ENCODE peak calls at places on chromosome X, in five cellular contexts. One of them, this sample, is unnamed.

GRCh38 chrX:6377365-6377764 is 148.7 kb upstream of the NLGN4X start:
- DNase-seq in cardiac muscle cell: no peak
- DNase-seq in A549: no peak
- DNase-seq in IMR-90: no peak
- DNase-seq in mesothelial cell of epicardium: no peak
- DNase-seq in this sample: no peak

GRCh38 chrX:149511081-149511480 is 6.0 kb upstream of the IDS start:
- DNase-seq in IMR-90: peak; percentile 50
- DNase-seq in mesothelial cell of epicardium: no peak
- DNase-seq in A549: no peak
- DNase-seq in cardiac muscle cell: no peak
- DNase-seq in this sample: no peak

GRCh38 chrX:107008034-107008433 is 8.0 kb upstream of the MORC4 start:
- DNase-seq in IMR-90: no peak
- DNase-seq in cardiac muscle cell: no peak
- DNase-seq in mesothelial cell of epicardium: no peak
- DNase-seq in A549: no peak
- DNase-seq in this sample: no peak

GRCh38 chrX:9498236-9498635 is 33.4 kb downstream of the TBL1X start:
- DNase-seq in cardiac muscle cell: peak; percentile 60
- DNase-seq in IMR-90: peak; percentile 52
- DNase-seq in mesothelial cell of epicardium: no peak
- DNase-seq in A549: no peak
- DNase-seq in this sample: no peak

GRCh38 chrX:69088171-69088938 is 76.9 kb downstream of the PJA1 start:
- DNase-seq in IMR-90: peak; percentile 28
- DNase-seq in A549: no peak
- DNase-seq in cardiac muscle cell: no peak
- DNase-seq in mesothelial cell of epicardium: no peak
- DNase-seq in this sample: no peak

GRCh38 chrX:108044554-108045256 is at the start of gene VSIG1:
- DNase-seq in mesothelial cell of epicardium: no peak
- DNase-seq in A549: no peak
- DNase-seq in cardiac muscle cell: no peak
- DNase-seq in IMR-90: no peak
- DNase-seq in this sample: no peak

GRCh38 chrX:154448484-154448883 is 4.5 kb downstream of the FAM50A start:
- DNase-seq in mesothelial cell of epicardium: no peak
- DNase-seq in cardiac muscle cell: no peak
- DNase-seq in A549: no peak
- DNase-seq in IMR-90: no peak
- DNase-seq in this sample: no peak

GRCh38 chrX:13208281-13208935 is 111.4 kb downstream of the ATXN3L start:
- DNase-seq in cardiac muscle cell: no peak
- DNase-seq in A549: no peak
- DNase-seq in IMR-90: peak; percentile 16
- DNase-seq in mesothelial cell of epicardium: no peak
- DNase-seq in this sample: no peak

GRCh38 chrX:151753313-151754041 is 18.9 kb downstream of the CNGA2 start:
- DNase-seq in cardiac muscle cell: peak; percentile 73
- DNase-seq in IMR-90: peak; percentile 2
- DNase-seq in A549: peak; percentile 50
- DNase-seq in mesothelial cell of epicardium: peak; percentile 62
- DNase-seq in this sample: no peak

GRCh38 chrX:110915120-110915519 is 119.5 kb upstream of the CHRDL1 start:
- DNase-seq in IMR-90: peak; percentile 69
- DNase-seq in cardiac muscle cell: no peak
- DNase-seq in A549: no peak
- DNase-seq in mesothelial cell of epicardium: no peak
- DNase-seq in this sample: no peak

GRCh38 chrX:23344208-23344903 is 9.7 kb downstream of the PTCHD1 start:
- DNase-seq in IMR-90: no peak
- DNase-seq in mesothelial cell of epicardium: no peak
- DNase-seq in A549: no peak
- DNase-seq in cardiac muscle cell: no peak
- DNase-seq in this sample: no peak

GRCh38 chrX:82813671-82814078 is 694.4 kb upstream of the POU3F4 start:
- DNase-seq in cardiac muscle cell: no peak
- DNase-seq in A549: peak; percentile 22
- DNase-seq in IMR-90: peak; percentile 22
- DNase-seq in mesothelial cell of epicardium: no peak
- DNase-seq in this sample: no peak

GRCh38 chrX:47311857-47312774 is 58.3 kb upstream of the ZNF157 start:
- DNase-seq in IMR-90: peak; percentile 63
- DNase-seq in mesothelial cell of epicardium: no peak
- DNase-seq in cardiac muscle cell: peak; percentile 46
- DNase-seq in A549: peak; percentile 30
- DNase-seq in this sample: no peak

GRCh38 chrX:22159071-22159470 is 113.6 kb upstream of the CBLL2 start:
- DNase-seq in mesothelial cell of epicardium: no peak
- DNase-seq in cardiac muscle cell: no peak
- DNase-seq in IMR-90: peak; percentile 29
- DNase-seq in A549: no peak
- DNase-seq in this sample: no peak

GRCh38 chrX:152637649-152638442 is at the start of gene GABRQ:
- DNase-seq in IMR-90: no peak
- DNase-seq in mesothelial cell of epicardium: peak; percentile 77
- DNase-seq in A549: peak; percentile 5
- DNase-seq in cardiac muscle cell: peak; percentile 72
- DNase-seq in this sample: no peak

GRCh38 chrX:151448509-151448908 is 51.5 kb downstream of the VMA21 start:
- DNase-seq in A549: no peak
- DNase-seq in IMR-90: no peak
- DNase-seq in mesothelial cell of epicardium: no peak
- DNase-seq in cardiac muscle cell: no peak
- DNase-seq in this sample: no peak

GRCh38 chrX:136193771-136194170 is 46.4 kb downstream of the FHL1 start:
- DNase-seq in mesothelial cell of epicardium: no peak
- DNase-seq in A549: no peak
- DNase-seq in IMR-90: no peak
- DNase-seq in cardiac muscle cell: no peak
- DNase-seq in this sample: no peak

GRCh38 chrX:114344756-114345155 is 239.1 kb upstream of the HTR2C start:
- DNase-seq in mesothelial cell of epicardium: no peak
- DNase-seq in IMR-90: peak; percentile 22
- DNase-seq in cardiac muscle cell: peak; percentile 61
- DNase-seq in A549: peak; percentile 1
- DNase-seq in this sample: no peak

GRCh38 chrX:25005382-25006185 is 10.2 kb downstream of the ARX start:
- DNase-seq in IMR-90: no peak
- DNase-seq in A549: no peak
- DNase-seq in mesothelial cell of epicardium: no peak
- DNase-seq in cardiac muscle cell: no peak
- DNase-seq in this sample: no peak

GRCh38 chrX:104922206-104922621 is 298.3 kb downstream of the TEX13A start:
- DNase-seq in mesothelial cell of epicardium: peak; percentile 48
- DNase-seq in cardiac muscle cell: peak; percentile 75
- DNase-seq in A549: peak; percentile 10
- DNase-seq in IMR-90: peak; percentile 61
- DNase-seq in this sample: peak; percentile 13

GRCh38 chrX:45714864-45715263 is 514.2 kb upstream of the DIPK2B start:
- DNase-seq in mesothelial cell of epicardium: no peak
- DNase-seq in A549: no peak
- DNase-seq in IMR-90: peak; percentile 71
- DNase-seq in cardiac muscle cell: no peak
- DNase-seq in this sample: no peak

GRCh38 chrX:106933538-106933961 is 13.3 kb downstream of the CLDN2 start:
- DNase-seq in A549: peak; percentile 61
- DNase-seq in cardiac muscle cell: peak; percentile 71
- DNase-seq in IMR-90: peak; percentile 52
- DNase-seq in mesothelial cell of epicardium: no peak
- DNase-seq in this sample: no peak

GRCh38 chrX:120517936-120518335 is 42.8 kb downstream of the CUL4B start:
- DNase-seq in cardiac muscle cell: no peak
- DNase-seq in IMR-90: peak; percentile 83
- DNase-seq in mesothelial cell of epicardium: no peak
- DNase-seq in A549: no peak
- DNase-seq in this sample: no peak

GRCh38 chrX:3216581-3216980 is 129.9 kb downstream of the MXRA5 start:
- DNase-seq in A549: no peak
- DNase-seq in cardiac muscle cell: no peak
- DNase-seq in mesothelial cell of epicardium: no peak
- DNase-seq in IMR-90: peak; percentile 20
- DNase-seq in this sample: no peak

GRCh38 chrX:30930143-30930542 is 41.1 kb upstream of the TAB3 start:
- DNase-seq in cardiac muscle cell: no peak
- DNase-seq in IMR-90: no peak
- DNase-seq in A549: no peak
- DNase-seq in mesothelial cell of epicardium: no peak
- DNase-seq in this sample: no peak

GRCh38 chrX:41148553-41148952 is 63.3 kb downstream of the USP9X start:
- DNase-seq in mesothelial cell of epicardium: no peak
- DNase-seq in IMR-90: peak; percentile 84
- DNase-seq in A549: peak; percentile 24
- DNase-seq in cardiac muscle cell: no peak
- DNase-seq in this sample: no peak

GRCh38 chrX:71992711-71993110 is 82.1 kb downstream of the NHSL2 start:
- DNase-seq in mesothelial cell of epicardium: no peak
- DNase-seq in cardiac muscle cell: no peak
- DNase-seq in IMR-90: no peak
- DNase-seq in A549: no peak
- DNase-seq in this sample: no peak

GRCh38 chrX:15469613-15470012 is 23.5 kb downstream of the PIR start:
- DNase-seq in mesothelial cell of epicardium: no peak
- DNase-seq in cardiac muscle cell: no peak
- DNase-seq in IMR-90: no peak
- DNase-seq in A549: no peak
- DNase-seq in this sample: no peak

GRCh38 chrX:15464704-15465103 is 28.4 kb downstream of the PIR start:
- DNase-seq in A549: no peak
- DNase-seq in IMR-90: peak; percentile 11
- DNase-seq in cardiac muscle cell: no peak
- DNase-seq in mesothelial cell of epicardium: no peak
- DNase-seq in this sample: no peak

GRCh38 chrX:15465347-15465746 is 27.8 kb downstream of the PIR start:
- DNase-seq in A549: no peak
- DNase-seq in mesothelial cell of epicardium: no peak
- DNase-seq in cardiac muscle cell: no peak
- DNase-seq in IMR-90: peak; percentile 39
- DNase-seq in this sample: no peak

GRCh38 chrX:15468036-15468435 is 25.1 kb downstream of the PIR start:
- DNase-seq in mesothelial cell of epicardium: no peak
- DNase-seq in cardiac muscle cell: peak; percentile 57
- DNase-seq in A549: no peak
- DNase-seq in IMR-90: peak; percentile 67
- DNase-seq in this sample: no peak

GRCh38 chrX:15465896-15466651 is 27.1 kb downstream of the PIR start:
- DNase-seq in A549: no peak
- DNase-seq in mesothelial cell of epicardium: no peak
- DNase-seq in IMR-90: peak; percentile 7
- DNase-seq in cardiac muscle cell: peak; percentile 5
- DNase-seq in this sample: no peak
- TF ChIP-seq CTCF in A549: no peak
- TF ChIP-seq CTCF in mesothelial cell of epicardium: no peak
- TF ChIP-seq CTCF in IMR-90: no peak
- TF ChIP-seq CTCF in cardiac muscle cell: peak; percentile 6
- TF ChIP-seq CTCF in this sample: no peak

DNA sequence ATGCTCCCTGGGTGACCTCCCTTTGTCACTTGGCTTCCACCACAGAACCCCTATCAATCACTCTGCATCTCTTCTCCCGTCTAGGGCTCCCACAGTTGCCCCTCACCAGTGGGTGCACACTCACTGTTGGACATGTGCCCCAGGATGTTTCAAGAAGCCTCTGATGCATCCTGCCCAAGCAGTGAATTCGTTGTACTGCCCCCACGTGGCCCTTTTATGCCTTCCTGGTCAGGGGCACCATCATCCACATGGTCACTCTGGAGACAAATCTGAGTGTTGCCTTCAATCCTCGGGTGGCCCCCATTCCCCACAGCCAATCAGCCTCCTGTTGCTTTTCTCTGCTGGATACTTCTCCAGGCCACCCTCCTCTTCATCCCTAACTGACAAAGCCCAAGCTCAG is 12.2 kb downstream of the ITIH6 start:
- DNase-seq in IMR-90: no peak
- DNase-seq in mesothelial cell of epicardium: no peak
- DNase-seq in cardiac muscle cell: peak; percentile 21
- DNase-seq in A549: no peak
- DNase-seq in this sample: no peak
- TF ChIP-seq CTCF in IMR-90: no peak
- TF ChIP-seq CTCF in mesothelial cell of epicardium: no peak
- TF ChIP-seq CTCF in cardiac muscle cell: peak; percentile 28
- TF ChIP-seq CTCF in A549: no peak
- TF ChIP-seq CTCF in this sample: no peak

GRCh38 chrX:97446298-97446882 is 562.7 kb downstream of the RPA4 start:
- DNase-seq in A549: no peak
- DNase-seq in cardiac muscle cell: no peak
- DNase-seq in IMR-90: no peak
- DNase-seq in mesothelial cell of epicardium: no peak
- DNase-seq in this sample: no peak
- TF ChIP-seq CTCF in A549: no peak
- TF ChIP-seq CTCF in cardiac muscle cell: peak; percentile 30
- TF ChIP-seq CTCF in IMR-90: no peak
- TF ChIP-seq CTCF in mesothelial cell of epicardium: peak; percentile 60
- TF ChIP-seq CTCF in this sample: no peak

GRCh38 chrX:48998391-48998790 is 3.7 kb downstream of the GRIPAP1 start:
- DNase-seq in cardiac muscle cell: no peak
- DNase-seq in A549: no peak
- DNase-seq in IMR-90: no peak
- DNase-seq in mesothelial cell of epicardium: no peak
- DNase-seq in this sample: no peak
- TF ChIP-seq CTCF in cardiac muscle cell: no peak
- TF ChIP-seq CTCF in A549: no peak
- TF ChIP-seq CTCF in IMR-90: no peak
- TF ChIP-seq CTCF in mesothelial cell of epicardium: no peak
- TF ChIP-seq CTCF in this sample: no peak

GRCh38 chrX:1385824-1386223 is 6.1 kb downstream of the SLC25A6 start:
- DNase-seq in cardiac muscle cell: no peak
- DNase-seq in IMR-90: no peak
- DNase-seq in mesothelial cell of epicardium: peak; percentile 22
- DNase-seq in A549: no peak
- DNase-seq in this sample: no peak

GRCh38 chrX:1387141-1387776 is 4.7 kb downstream of the SLC25A6 start:
- DNase-seq in cardiac muscle cell: no peak
- DNase-seq in IMR-90: no peak
- DNase-seq in A549: no peak
- DNase-seq in mesothelial cell of epicardium: peak; percentile 27
- DNase-seq in this sample: no peak

GRCh38 chrX:1385251-1385794 is 6.6 kb downstream of the SLC25A6 start:
- DNase-seq in A549: no peak
- DNase-seq in mesothelial cell of epicardium: peak; percentile 31
- DNase-seq in cardiac muscle cell: no peak
- DNase-seq in IMR-90: no peak
- DNase-seq in this sample: no peak

GRCh38 chrX:1386338-1387127 is 5.4 kb downstream of the SLC25A6 start:
- DNase-seq in A549: no peak
- DNase-seq in IMR-90: no peak
- DNase-seq in mesothelial cell of epicardium: peak; percentile 35
- DNase-seq in cardiac muscle cell: no peak
- DNase-seq in this sample: no peak

GRCh38 chrX:1384738-1385250 is 7.1 kb downstream of the SLC25A6 start:
- DNase-seq in A549: no peak
- DNase-seq in mesothelial cell of epicardium: peak; percentile 34
- DNase-seq in IMR-90: no peak
- DNase-seq in cardiac muscle cell: no peak
- DNase-seq in this sample: no peak
- TF ChIP-seq CTCF in A549: no peak
- TF ChIP-seq CTCF in mesothelial cell of epicardium: no peak
- TF ChIP-seq CTCF in IMR-90: no peak
- TF ChIP-seq CTCF in cardiac muscle cell: no peak
- TF ChIP-seq CTCF in this sample: no peak